ENCODE peak calls at places on chromosomes 11 and 22, in seven cellular contexts. Z is HCT116, U is IMR-90, L is HepG2, Y is K562, J is GM12878, X is H1. P is an unnamed sample. For H4K20me1, the result is how much of the 10 kb centered on the place peaks cover.

GRCh38 chr11:86978756-86979608 is 23.8 kb upstream of the FZD4 start:
- DNase-seq in L (no peak), Z (peak), U (peak), X (no peak), Y (peak), J (no peak), P (peak)

GRCh38 chr11:57228600-57228999 is 8.4 kb downstream of the APLNR start:
- DNase-seq in U (no peak), Y (no peak), J (no peak), Z (no peak), X (no peak), L (no peak), P (no peak)

GRCh38 chr11:69644071-69644961 is 3.4 kb downstream of the CCND1 start:
- DNase-seq in L (peak), J (no peak), Z (no peak), X (no peak), U (peak), Y (peak), P (peak)

GRCh38 chr22:28911279-28911640 is 27.9 kb downstream of the ZNRF3 start:
- DNase-seq in Z (no peak), X (no peak), Y (no peak), J (no peak), U (no peak), L (no peak), P (no peak)

GRCh38 chr22:46551321-46551720 is 13.9 kb upstream of the CELSR1 start:
- DNase-seq in X (no peak), L (no peak), J (no peak), Y (no peak), U (no peak), Z (no peak), P (no peak)

GRCh38 chr22:31083923-31084810 is 3.0 kb downstream of the SMTN start:
- DNase-seq in J (no peak), Y (no peak), L (no peak), Z (no peak), U (no peak), X (no peak), P (no peak)

GRCh38 chr11:74366576-74366975 is 31.7 kb downstream of the PGM2L1 start:
- DNase-seq in Y (no peak), X (no peak), U (peak), Z (no peak), L (no peak), J (no peak), P (peak)

GRCh38 chr11:64570341-64570740 is 20.7 kb upstream of the SLC22A12 start:
- DNase-seq in Y (no peak), L (no peak), U (no peak), Z (no peak), J (no peak), X (no peak), P (no peak)

GRCh38 chr11:28836285-28837081 is 728.3 kb downstream of the METTL15 start:
- DNase-seq in X (no peak), Y (no peak), Z (no peak), U (peak), J (no peak), L (peak), P (peak)

GRCh38 chr11:126348806-126349582 is 6.5 kb upstream of the ST3GAL4 start:
- DNase-seq in U (peak), X (no peak), Z (no peak), J (no peak), Y (no peak), L (no peak), P (peak)

GRCh38 chr11:57597971-57598830 is 716 bp downstream of the SERPING1 start:
- DNase-seq in L (peak), U (peak), X (peak), Y (peak), J (no peak), Z (no peak), P (no peak)

GRCh38 chr11:44361883-44362282 is 51.9 kb upstream of the ALX4 start:
- DNase-seq in Z (no peak), J (no peak), X (no peak), L (no peak), Y (no peak), U (no peak), P (no peak)

GRCh38 chr11:64776425-64776824 is 1.9 kb downstream of the SF1 start:
- DNase-seq in J (no peak), L (no peak), Y (no peak), U (no peak), Z (no peak), X (no peak), P (no peak)

GRCh38 chr22:38144025-38144405 is 33.5 kb upstream of the BAIAP2L2 start:
- DNase-seq in Y (no peak), J (no peak), L (peak), Z (peak), U (no peak), X (no peak), P (no peak)

GRCh38 chr11:112221263-112221835 is 4.9 kb upstream of the PTS start:
- DNase-seq in U (no peak), X (no peak), J (no peak), Y (no peak), Z (no peak), L (no peak), P (peak)

GRCh38 chr22:47987885-47988515 is 1225.5 kb downstream of the TBC1D22A start:
- DNase-seq in Z (no peak), J (peak), X (no peak), L (no peak), U (no peak), Y (no peak), P (no peak)

GRCh38 chr11:70882716-70883085 is 369.7 kb downstream of the SHANK2 start:
- DNase-seq in Z (no peak), Y (no peak), X (no peak), L (no peak), U (no peak), J (no peak), P (no peak)

GRCh38 chr11:43518407-43519165 is 159.9 kb downstream of the TTC17 start:
- DNase-seq in J (no peak), L (no peak), Y (no peak), Z (no peak), X (no peak), U (peak), P (no peak)

GRCh38 chr11:78654071-78654470 is 79.4 kb upstream of the NARS2 start:
- DNase-seq in L (no peak), U (no peak), Y (no peak), Z (no peak), X (peak), J (no peak), P (no peak)

GRCh38 chr22:50460942-50461341 is 13.9 kb downstream of the SBF1 start:
- DNase-seq in Y (no peak), Z (no peak), U (no peak), J (no peak), L (no peak), X (no peak), P (no peak)

GRCh38 chr22:28381427-28382167 is 298.0 kb downstream of the TTC28 start:
- DNase-seq in Y (no peak), X (no peak), Z (no peak), J (no peak), U (peak), L (no peak), P (no peak)

GRCh38 chr11:119370486-119371046 is 10.9 kb downstream of the USP2 start:
- DNase-seq in Z (no peak), X (no peak), Y (no peak), J (no peak), U (no peak), L (peak), P (no peak)

GRCh38 chr11:102007567-102008437 is 39.4 kb upstream of the CFAP300 start:
- DNase-seq in Z (peak), J (peak), Y (peak), X (no peak), U (peak), L (peak), P (peak)

DNA sequence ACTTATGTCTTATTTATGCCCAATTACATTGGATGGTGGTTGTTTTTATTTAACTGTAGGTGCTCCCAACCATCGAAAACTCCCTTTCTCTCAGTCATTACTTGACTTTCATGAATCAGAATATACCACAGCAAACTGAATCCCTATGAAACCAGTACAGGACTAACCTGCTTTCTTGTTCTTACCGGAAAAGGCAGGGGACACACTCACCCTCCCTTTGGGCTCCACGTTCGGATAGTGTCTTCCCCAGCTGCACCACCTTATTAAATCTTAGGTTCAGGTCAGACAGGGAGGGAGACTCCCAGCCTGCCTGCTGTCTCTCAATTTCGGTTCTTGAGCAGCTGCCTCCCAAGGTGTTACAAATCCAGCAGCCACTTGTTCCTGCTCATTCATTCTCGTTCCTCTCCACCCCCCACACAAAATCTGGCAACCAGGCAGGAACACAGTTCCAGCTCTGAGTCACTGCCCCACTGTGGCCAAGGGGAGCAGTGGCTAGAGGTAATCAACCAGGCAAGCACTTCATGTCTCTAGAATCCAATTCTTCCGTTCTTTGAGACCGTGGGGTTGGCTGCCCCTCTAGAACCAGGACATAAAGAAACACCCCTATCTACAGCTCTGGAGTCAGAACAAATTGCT is 133.0 kb downstream of the PLEKHA7 start:
- DNase-seq in U (peak), X (no peak), Z (no peak), Y (peak), L (no peak), J (no peak), P (no peak)
- TF ChIP-seq CTCF in U (peak), X (peak), Z (peak), Y (peak), L (no peak), J (no peak), P (peak)

DNA sequence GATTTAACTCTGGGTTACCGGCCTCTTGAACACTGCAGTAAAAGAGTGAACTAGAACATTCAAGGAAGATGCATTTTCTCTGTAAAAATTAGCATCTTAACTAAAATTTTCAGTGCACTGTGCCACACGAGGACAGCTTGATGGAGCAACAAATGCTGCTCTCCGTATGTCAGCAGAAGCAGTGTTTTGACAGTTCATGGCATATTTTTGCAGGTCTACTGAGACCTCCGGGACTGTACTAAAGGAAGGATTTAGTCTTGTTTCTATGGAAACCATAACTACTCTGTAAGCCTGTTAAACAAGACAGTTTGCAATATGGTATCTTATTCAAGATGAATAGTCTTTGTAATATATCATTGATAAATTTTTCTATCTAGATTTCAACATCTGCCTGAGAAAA is 183.9 kb upstream of the GUCY1A2 start:
- DNase-seq in J (no peak), Z (no peak), L (peak), Y (no peak), U (no peak), X (no peak), P (no peak)
- H4K20me1 ChIP-seq in J (under half), Z (under half), L (under half), Y (under half), U (under half), X (under half), P (under half)

GRCh38 chr22:21012446-21013407 is 2.2 kb upstream of the P2RX6 start:
- DNase-seq in L (no peak), U (no peak), Y (no peak), X (no peak), Z (no peak), J (no peak), P (no peak)

GRCh38 chr22:21016644-21017420 is 1.9 kb downstream of the P2RX6 start:
- DNase-seq in Z (no peak), Y (no peak), X (no peak), U (no peak), L (no peak), J (no peak), P (no peak)

GRCh38 chr22:21013742-21014201 is 1.2 kb upstream of the P2RX6 start:
- DNase-seq in L (no peak), Y (no peak), X (no peak), U (no peak), Z (no peak), J (no peak), P (no peak)

GRCh38 chr22:21014202-21015050 is 539 bp upstream of the P2RX6 start:
- DNase-seq in L (peak), Z (peak), Y (peak), X (peak), J (peak), U (peak), P (peak)

GRCh38 chr22:21015051-21016006 is at the start of gene P2RX6:
- DNase-seq in U (peak), X (no peak), L (no peak), Z (no peak), Y (peak), J (no peak), P (no peak)
- TF ChIP-seq POLR2A in U (no peak), X (no peak), L (no peak), Z (no peak), Y (no peak), J (no peak), P (no peak)

GRCh38 chr11:93487032-93487483 is 56.1 kb downstream of the SMCO4 start:
- DNase-seq in Z (no peak), Y (peak), L (peak), X (no peak), J (no peak), U (no peak), P (no peak)
- TF ChIP-seq CTCF in Z (no peak), Y (no peak), L (peak), X (no peak), J (no peak), U (no peak), P (no peak)

GRCh38 chr11:62881579-62882427 is 1.1 kb downstream of the SLC3A2 start:
- DNase-seq in Z (peak), L (peak), X (no peak), U (peak), J (peak), Y (peak), P (peak)

GRCh38 chr11:62882811-62883496 is 2.3 kb downstream of the SLC3A2 start:
- DNase-seq in Y (no peak), J (no peak), L (no peak), U (no peak), Z (no peak), X (no peak), P (peak)

GRCh38 chr11:62880803-62881578 is at the start of gene SLC3A2:
- DNase-seq in X (peak), L (peak), Y (peak), J (peak), Z (peak), U (peak), P (peak)

GRCh38 chr11:62883677-62884076 is 3.0 kb downstream of the SLC3A2 start:
- DNase-seq in Z (no peak), L (no peak), X (no peak), Y (no peak), J (no peak), U (no peak), P (no peak)

DNA sequence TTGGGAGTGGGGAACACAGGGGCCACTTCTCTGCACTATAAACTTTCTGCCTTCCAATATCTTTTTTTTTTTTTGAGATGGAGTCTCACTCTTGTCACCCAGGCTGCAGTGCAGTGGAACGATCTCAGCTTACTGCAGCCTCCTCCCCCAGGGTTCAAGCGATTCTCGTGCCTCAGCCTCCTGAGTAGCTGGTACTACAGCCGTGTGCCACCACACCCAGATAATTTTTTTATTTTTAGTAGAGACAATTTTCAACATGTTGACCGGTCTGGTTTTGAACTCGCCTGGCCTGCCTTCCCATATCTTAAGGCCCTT is 1.7 kb downstream of the SLC3A2 start:
- DNase-seq in X (no peak), Z (no peak), Y (no peak), U (no peak), L (no peak), J (no peak), P (no peak)
- H4K20me1 ChIP-seq in X (under half), Z (under half), Y (half or more), U (half or more), L (under half), J (under half), P (under half)

GRCh38 chr22:42760806-42761565 is 40.3 kb upstream of the A4GALT start:
- DNase-seq in U (no peak), Y (no peak), X (no peak), Z (no peak), L (no peak), J (no peak), P (no peak)

GRCh38 chr22:42764895-42765363 is 44.3 kb upstream of the A4GALT start:
- DNase-seq in U (no peak), J (no peak), Y (peak), X (no peak), L (no peak), Z (no peak), P (no peak)

GRCh38 chr22:42768385-42769035 is 47.8 kb upstream of the A4GALT start:
- DNase-seq in Y (peak), U (no peak), J (no peak), L (no peak), Z (no peak), X (no peak), P (no peak)

GRCh38 chr22:42766860-42767259 is 46.2 kb upstream of the A4GALT start:
- DNase-seq in J (no peak), Z (no peak), L (no peak), U (no peak), X (no peak), Y (peak), P (no peak)

GRCh38 chr22:42763965-42764480 is 43.4 kb upstream of the A4GALT start:
- DNase-seq in L (no peak), Z (no peak), U (no peak), J (no peak), Y (peak), X (no peak), P (no peak)
- TF ChIP-seq POLR2A in L (no peak), Z (no peak), U (no peak), J (no peak), Y (no peak), X (no peak), P (no peak)

GRCh38 chr11:15913261-15913660 is 443.1 kb downstream of the SOX6 start:
- DNase-seq in X (no peak), Z (no peak), Y (no peak), J (no peak), L (no peak), U (no peak), P (no peak)
- TF ChIP-seq CTCF in X (no peak), Z (no peak), Y (no peak), J (no peak), L (peak), U (peak), P (no peak)

GRCh38 chr22:35257002-35257320 is 332 bp upstream of the HMGXB4 start:
- DNase-seq in Y (no peak), Z (no peak), J (no peak), U (no peak), L (no peak), X (no peak), P (no peak)

GRCh38 chr22:35257321-35258143 is at the start of gene HMGXB4:
- DNase-seq in X (peak), Y (peak), J (peak), Z (peak), U (peak), L (peak), P (peak)

GRCh38 chr22:35258144-35258988 is 1.1 kb downstream of the HMGXB4 start:
- DNase-seq in X (peak), J (no peak), Z (no peak), U (peak), Y (peak), L (no peak), P (peak)

DNA sequence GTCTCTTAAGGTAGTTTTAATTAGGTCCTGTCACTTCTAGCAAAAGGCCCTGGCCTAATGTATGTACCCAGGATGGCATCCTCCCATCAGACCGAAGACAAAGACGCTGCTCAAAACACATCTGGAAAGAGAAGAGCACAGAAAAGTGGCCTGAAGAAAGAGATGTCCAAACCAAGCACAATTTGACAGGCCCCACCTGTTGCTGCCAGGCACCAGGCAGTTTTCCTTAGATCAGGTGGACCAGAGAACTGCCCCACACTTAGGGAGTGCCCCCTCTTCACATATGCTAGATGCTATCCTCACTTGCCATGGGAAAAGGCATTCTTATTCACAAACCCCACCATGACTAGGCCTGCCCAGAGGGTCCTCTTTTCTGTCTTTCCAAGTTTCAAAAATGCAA is 3.3 kb upstream of the HMGXB4 start:
- DNase-seq in U (no peak), L (no peak), J (no peak), X (no peak), Y (no peak), Z (no peak), P (no peak)
- H4K20me1 ChIP-seq in U (under half), L (under half), J (under half), X (under half), Y (under half), Z (under half), P (under half)

GRCh38 chr11:1034001-1034400 is 2.5 kb downstream of the MUC6 start:
- DNase-seq in Z (no peak), X (no peak), U (no peak), Y (no peak), J (no peak), L (no peak), P (no peak)
- TF ChIP-seq POLR2A in Z (no peak), X (no peak), U (no peak), Y (no peak), J (no peak), L (no peak), P (no peak)

GRCh38 chr11:88538088-88538487 is 200.6 kb upstream of the CTSC start:
- DNase-seq in U (peak), J (no peak), X (no peak), Z (no peak), L (no peak), Y (no peak), P (peak)

GRCh38 chr11:88535916-88536547 is 198.5 kb upstream of the CTSC start:
- DNase-seq in X (no peak), Z (peak), J (no peak), Y (no peak), L (peak), U (peak), P (peak)

GRCh38 chr11:88534185-88534584 is 196.6 kb upstream of the CTSC start:
- DNase-seq in X (no peak), Z (no peak), L (peak), Y (no peak), J (no peak), U (no peak), P (no peak)

GRCh38 chr11:88535266-88535665 is 197.7 kb upstream of the CTSC start:
- DNase-seq in L (no peak), X (no peak), Z (no peak), U (peak), Y (no peak), J (no peak), P (no peak)

GRCh38 chr11:88537613-88538012 is 200.1 kb upstream of the CTSC start:
- DNase-seq in Y (no peak), J (no peak), L (no peak), U (no peak), Z (no peak), X (no peak), P (no peak)
- TF ChIP-seq CTCF in Y (no peak), J (no peak), L (no peak), U (no peak), Z (no peak), X (no peak), P (no peak)

P was measured in endothelial cell of umbilical vein.